ENCODE peak calls at places on chromosomes 2 and 18, in nine cellular contexts. M is IMR-90, U is NCI-H1092, J is psoas muscle, E is NCI-H774, T is SW480, C is cardiac muscle cell, Y is Caco-2, O is EL. I is an unnamed sample.

GRCh38 chr18:13793819-13794218 is 30.1 kb upstream of the MC5R start:
- DNase-seq in M (no peak), U (no peak), J (no peak), E (no peak), T (no peak), C (no peak), Y (no peak), O (no peak), I (no peak)

GRCh38 chr2:227908266-227909054 is 37.0 kb downstream of the DAW1 start:
- DNase-seq in M (peak; percentile 46), U (no peak), J (no peak), E (no peak), T (no peak), C (no peak), Y (no peak), O (peak; percentile 14), I (no peak)

GRCh38 chr2:132278267-132278666 is 116.5 kb upstream of the ANKRD30BL start:
- DNase-seq in M (no peak), U (no peak), J (no peak), E (no peak), T (no peak), C (no peak), Y (no peak), O (no peak), I (no peak)

GRCh38 chr2:62309465-62310091 is 113.7 kb downstream of the B3GNT2 start:
- DNase-seq in M (no peak), U (no peak), J (no peak), E (no peak), T (no peak), C (no peak), Y (no peak), O (no peak), I (no peak)

GRCh38 chr2:133342960-133343359 is 225.3 kb downstream of the NCKAP5 start:
- DNase-seq in M (no peak), U (no peak), J (no peak), E (no peak), T (no peak), C (no peak), Y (no peak), O (no peak), I (no peak)

GRCh38 chr18:13264091-13264777 is 45.7 kb downstream of the LDLRAD4 start:
- DNase-seq in M (no peak), U (no peak), J (peak; percentile 37), E (no peak), T (no peak), C (no peak), Y (no peak), O (no peak), I (no peak)

GRCh38 chr18:29145993-29146539 is 969.1 kb upstream of the CDH2 start:
- DNase-seq in M (no peak), U (peak; percentile 45), J (no peak), E (no peak), T (no peak), C (no peak), Y (no peak), O (no peak), I (no peak)

GRCh38 chr2:226800941-226801784 is 1.5 kb upstream of the IRS1 start:
- DNase-seq in M (peak; percentile 79), U (peak; percentile 70), J (peak; percentile 66), E (peak; percentile 87), T (peak; percentile 63), C (peak; percentile 94), Y (peak; percentile 88), O (peak; percentile 70), I (peak; percentile 83)

GRCh38 chr2:159758686-159759085 is 39.3 kb downstream of the CD302 start:
- DNase-seq in M (no peak), U (no peak), J (no peak), E (no peak), T (peak; percentile 11), C (no peak), Y (peak; percentile 65), O (no peak), I (no peak)

GRCh38 chr2:28247326-28247725 is 145.3 kb upstream of the FOSL2 start:
- DNase-seq in M (no peak), U (no peak), J (no peak), E (no peak), T (no peak), C (no peak), Y (no peak), O (no peak), I (no peak)

GRCh38 chr18:27413495-27414401 is 228.6 kb upstream of the CHST9 start:
- DNase-seq in M (no peak), U (no peak), J (peak; percentile 25), E (no peak), T (no peak), C (no peak), Y (no peak), O (no peak), I (no peak)

GRCh38 chr2:18934886-18935285 is 345.5 kb upstream of the NT5C1B start:
- DNase-seq in M (peak; percentile 17), U (no peak), J (no peak), E (no peak), T (no peak), C (no peak), Y (no peak), O (no peak), I (no peak)

GRCh38 chr2:167790781-167791450 is 456.5 kb downstream of the STK39 start:
- DNase-seq in M (no peak), U (no peak), J (no peak), E (no peak), T (no peak), C (no peak), Y (no peak), O (no peak), I (no peak)

GRCh38 chr2:173218331-173219056 is 136.2 kb upstream of the CDCA7 start:
- DNase-seq in M (peak; percentile 24), U (no peak), J (no peak), E (no peak), T (no peak), C (peak; percentile 44), Y (no peak), O (no peak), I (peak; percentile 33)

I was measured in HuH-7.5.